ENCODE peak calls at places on chromosomes 6 and 20, in four cellular contexts. T is ELR, R is WTC11, B is AML-193. V is an unnamed sample.

GRCh38 chr20:34065260-34065659 is 46.8 kb downstream of the EIF2S2 start:
- DNase-seq in R (no peak), T (peak; percentile 89), B (no peak), V (peak; percentile 47)

GRCh38 chr6:142373268-142374089 is 71.7 kb downstream of the ADGRG6 start:
- DNase-seq in B (no peak), R (no peak), T (peak; percentile 47), V (no peak)

GRCh38 chr6:150177260-150178246 is 34.7 kb downstream of the PPP1R14C start:
- DNase-seq in B (no peak), T (no peak), R (no peak), V (no peak)

GRCh38 chr6:26660096-26660425 is 515 bp upstream of the ZNF322 start:
- DNase-seq in R (no peak), B (peak; percentile 66), T (peak; percentile 57), V (no peak)

GRCh38 chr6:33018904-33019303 is 9.5 kb upstream of the HLA-DOA start:
- DNase-seq in T (peak; percentile 39), R (no peak), B (peak; percentile 94), V (no peak)

GRCh38 chr20:11350126-11351005 is 567.3 kb upstream of the BTBD3 start:
- DNase-seq in R (no peak), B (peak; percentile 3), T (no peak), V (peak; percentile 98)

GRCh38 chr6:85460951-85461805 is 11.3 kb downstream of the NT5E start:
- DNase-seq in R (no peak), T (peak; percentile 62), B (peak; percentile 95), V (peak; percentile 86)

GRCh38 chr6:143652840-143653239 is 24.9 kb upstream of the PHACTR2 start:
- DNase-seq in R (no peak), B (no peak), T (no peak), V (no peak)

GRCh38 chr6:22926613-22927348 is 357.4 kb downstream of the HDGFL1 start:
- DNase-seq in T (no peak), B (no peak), R (no peak), V (no peak)

GRCh38 chr6:125251516-125252229 is 50.1 kb downstream of the HDDC2 start:
- DNase-seq in R (no peak), T (no peak), B (no peak), V (no peak)

GRCh38 chr6:99822741-99823512 is 171.1 kb downstream of the MCHR2 start:
- DNase-seq in R (no peak), T (peak; percentile 70), B (peak; percentile 3), V (peak; percentile 69)

GRCh38 chr20:5612476-5613291 is 137.5 kb upstream of the SHLD1 start:
- DNase-seq in T (peak; percentile 54), R (no peak), B (no peak), V (peak; percentile 30)

GRCh38 chr20:59933296-59933848 is at the start of gene SYCP2:
- DNase-seq in R (no peak), T (no peak), B (no peak), V (peak; percentile 11)

GRCh38 chr6:107108201-107108890 is 7.0 kb downstream of the BEND3 start:
- DNase-seq in T (no peak), R (no peak), B (peak; percentile 37), V (no peak)

GRCh38 chr6:11209369-11209768 is 23.1 kb downstream of the NEDD9 start:
- DNase-seq in R (no peak), B (no peak), T (no peak), V (no peak)

GRCh38 chr20:2829376-2829775 is 11.1 kb downstream of the PCED1A start:
- DNase-seq in B (no peak), T (no peak), R (no peak), V (no peak)

GRCh38 chr20:49386848-49387605 is 95.4 kb downstream of the KCNB1 start:
- DNase-seq in R (no peak), B (no peak), T (no peak), V (no peak)

GRCh38 chr6:90110971-90111370 is 185.7 kb downstream of the BACH2 start:
- DNase-seq in T (no peak), B (no peak), R (no peak), V (no peak)

GRCh38 chr6:118873239-118873638 is 20.7 kb upstream of the ASF1A start:
- DNase-seq in T (no peak), R (no peak), B (no peak), V (no peak)

GRCh38 chr6:111356551-111356950 is 126.5 kb downstream of the REV3L start:
- DNase-seq in B (no peak), T (no peak), R (no peak), V (no peak)

GRCh38 chr6:15017251-15017650 is 228.6 kb upstream of the JARID2 start:
- DNase-seq in T (peak; percentile 42), R (peak; percentile 76), B (no peak), V (no peak)

GRCh38 chr6:90983462-90983861 is 396.6 kb upstream of the MAP3K7 start:
- DNase-seq in B (no peak), T (no peak), R (no peak), V (no peak)

GRCh38 chr6:104789770-104790190 is 69.9 kb downstream of the HACE1 start:
- DNase-seq in B (peak; percentile 63), T (peak; percentile 72), R (no peak), V (peak; percentile 46)

GRCh38 chr6:29641430-29642213 is 8.6 kb upstream of the GABBR1 start:
- DNase-seq in B (no peak), R (no peak), T (no peak), V (peak; percentile 27)

GRCh38 chr20:22557403-22558276 is 26.7 kb downstream of the FOXA2 start:
- DNase-seq in B (no peak), T (no peak), R (no peak), V (no peak)

GRCh38 chr6:90338409-90338808 is 41.8 kb upstream of the BACH2 start:
- DNase-seq in B (no peak), R (no peak), T (peak; percentile 3), V (peak; percentile 40)

GRCh38 chr6:32168807-32169206 is 4.4 kb downstream of the EGFL8 start:
- DNase-seq in B (no peak), T (peak; percentile 26), R (no peak), V (no peak)

GRCh38 chr6:111938710-111939109 is 65.5 kb upstream of the FYN start:
- DNase-seq in T (peak; percentile 71), R (no peak), B (no peak), V (peak; percentile 75)

GRCh38 chr6:26592649-26593048 is 4.1 kb upstream of the ABT1 start:
- DNase-seq in T (peak; percentile 50), R (no peak), B (peak; percentile 13), V (no peak)

GRCh38 chr6:113598786-113599185 is 258.4 kb upstream of the MARCKS start:
- DNase-seq in R (no peak), B (no peak), T (no peak), V (no peak)

GRCh38 chr6:38319259-38320255 is 320.2 kb downstream of the BTBD9 start:
- DNase-seq in B (no peak), R (peak; percentile 27), T (peak; percentile 36), V (peak; percentile 51)